ENCODE peak calls at places on chromosomes 5 and 9, in eight cellular contexts. I, Z, L, N, W, J, Y and X are unnamed samples.

GRCh38 chr9:98176391-98177259 is 15.8 kb downstream of the CORO2A start:
- DNase-seq in I (no peak), Z (no peak), L (no peak), N (no peak), W (no peak), J (no peak), Y (no peak), X (no peak)

GRCh38 chr5:151128817-151129216 is 28.8 kb downstream of the ANXA6 start:
- DNase-seq in I (no peak), Z (no peak), L (no peak), N (no peak), W (no peak), J (no peak), Y (no peak), X (no peak)

GRCh38 chr5:13993926-13994325 is 49.4 kb upstream of the DNAH5 start:
- DNase-seq in I (no peak), Z (no peak), L (no peak), N (no peak), W (no peak), J (no peak), Y (no peak), X (no peak)

GRCh38 chr9:78236511-78236950 is 656 bp downstream of the CEP78 start:
- DNase-seq in I (no peak), Z (no peak), L (no peak), N (peak), W (no peak), J (peak), Y (no peak), X (no peak)

GRCh38 chr5:138874771-138875628 is at the start of gene LRRTM2:
- DNase-seq in I (no peak), Z (peak), L (no peak), N (peak), W (no peak), J (no peak), Y (peak), X (no peak)

GRCh38 chr5:133124891-133125290 is 73.1 kb downstream of the HSPA4 start:
- DNase-seq in I (no peak), Z (no peak), L (no peak), N (no peak), W (no peak), J (no peak), Y (no peak), X (no peak)

GRCh38 chr9:7370378-7370777 is 429.2 kb downstream of the DMAC1 start:
- DNase-seq in I (no peak), Z (no peak), L (no peak), N (no peak), W (no peak), J (no peak), Y (no peak), X (no peak)

GRCh38 chr5:134997015-134997414 is 29.3 kb downstream of the CATSPER3 start:
- DNase-seq in I (no peak), Z (no peak), L (no peak), N (no peak), W (no peak), J (no peak), Y (no peak), X (no peak)

GRCh38 chr5:87022415-87022814 is 245.3 kb upstream of the RASA1 start:
- DNase-seq in I (no peak), Z (no peak), L (no peak), N (no peak), W (no peak), J (no peak), Y (no peak), X (no peak)

GRCh38 chr9:70168521-70168920 is 90.3 kb upstream of the SMC5 start:
- DNase-seq in I (no peak), Z (no peak), L (no peak), N (no peak), W (no peak), J (no peak), Y (no peak), X (no peak)

GRCh38 chr5:125480901-125481300 is 734.5 kb upstream of the ZNF608 start:
- DNase-seq in I (no peak), Z (peak), L (no peak), N (no peak), W (no peak), J (no peak), Y (no peak), X (no peak)

GRCh38 chr5:35198096-35198495 is 32.2 kb downstream of the PRLR start:
- DNase-seq in I (no peak), Z (peak), L (no peak), N (peak), W (peak), J (no peak), Y (peak), X (no peak)

GRCh38 chr9:110316255-110316921 is 21.3 kb downstream of the TXNDC8 start:
- DNase-seq in I (no peak), Z (peak), L (no peak), N (no peak), W (no peak), J (no peak), Y (no peak), X (no peak)

GRCh38 chr9:128721487-128722010 is 2.4 kb downstream of the ZDHHC12 start:
- DNase-seq in I (no peak), Z (no peak), L (no peak), N (no peak), W (no peak), J (no peak), Y (no peak), X (no peak)

GRCh38 chr9:4508246-4508906 is 18.1 kb downstream of the SLC1A1 start:
- DNase-seq in I (no peak), Z (peak), L (no peak), N (peak), W (no peak), J (no peak), Y (peak), X (no peak)

GRCh38 chr9:89497978-89498844 is at the start of gene SEMA4D:
- DNase-seq in I (no peak), Z (peak), L (peak), N (peak), W (peak), J (peak), Y (no peak), X (no peak)

GRCh38 chr9:131731237-131731995 is 8.5 kb downstream of the RAPGEF1 start:
- DNase-seq in I (no peak), Z (peak), L (no peak), N (no peak), W (no peak), J (no peak), Y (no peak), X (no peak)

GRCh38 chr9:134181648-134182034 is 17.3 kb upstream of the RNU6ATAC start:
- DNase-seq in I (no peak), Z (no peak), L (no peak), N (no peak), W (no peak), J (no peak), Y (no peak), X (no peak)

GRCh38 chr9:130780865-130781504 is 54.1 kb upstream of the ABL1 start:
- DNase-seq in I (no peak), Z (peak), L (no peak), N (peak), W (no peak), J (peak), Y (peak), X (no peak)

GRCh38 chr9:81191222-81191621 is 498.1 kb downstream of the TLE1 start:
- DNase-seq in I (no peak), Z (no peak), L (no peak), N (no peak), W (no peak), J (no peak), Y (no peak), X (no peak)